ENCODE peak calls at places on chromosomes 1 and 21, in five cellular contexts. C, T, A, U and B are unnamed samples.
A peak's percentile ranks its signal among the peaks of the same experiment; 100 is the strongest.

GRCh38 chr1:226643167-226643566 is 94.6 kb downstream of the STUM start:
- DNase-seq in U (peak; percentile 87), A (peak; percentile 99), T (peak; percentile 59), C (peak; percentile 77), B (peak; percentile 39)

GRCh38 chr1:231021540-231022031 is 18.5 kb downstream of the FAM89A start:
- DNase-seq in C (no peak), A (peak; percentile 78), T (peak; percentile 61), U (no peak), B (no peak)

GRCh38 chr1:97337250-97338030 is 583.4 kb downstream of the DPYD start:
- DNase-seq in C (no peak), U (no peak), T (no peak), A (no peak), B (no peak)

GRCh38 chr1:7752512-7753417 is 18.3 kb upstream of the VAMP3 start:
- DNase-seq in A (no peak), C (no peak), T (peak; percentile 62), U (peak; percentile 51), B (peak; percentile 65)

GRCh38 chr1:192797143-192797542 is 11.7 kb upstream of the RGS2 start:
- DNase-seq in U (no peak), C (no peak), A (no peak), T (no peak), B (no peak)

GRCh38 chr1:167934407-167935251 is 1.9 kb upstream of the DCAF6 start:
- DNase-seq in U (no peak), A (peak; percentile 63), C (no peak), T (no peak), B (no peak)

GRCh38 chr1:170214117-170214979 is 68.6 kb downstream of the NTMT2 start:
- DNase-seq in C (no peak), A (peak; percentile 36), U (peak; percentile 3), T (no peak), B (no peak)

GRCh38 chr1:3292868-3293562 is 161.4 kb upstream of the ARHGEF16 start:
- DNase-seq in T (no peak), U (no peak), C (no peak), A (peak; percentile 65), B (no peak)

GRCh38 chr1:65605621-65606020 is 185.2 kb downstream of the LEPR start:
- DNase-seq in U (no peak), C (no peak), T (no peak), A (no peak), B (no peak)

GRCh38 chr1:53274541-53275185 is 36.3 kb upstream of the MAGOH start:
- DNase-seq in C (no peak), T (no peak), U (no peak), A (peak; percentile 58), B (no peak)

GRCh38 chr21:15051652-15052554 is 12.9 kb downstream of the NRIP1 start:
- DNase-seq in T (peak; percentile 43), A (no peak), C (no peak), U (no peak), B (no peak)

GRCh38 chr1:200535605-200536004 is 84.9 kb downstream of the KIF14 start:
- DNase-seq in T (no peak), A (peak; percentile 50), U (peak; percentile 66), C (no peak), B (no peak)

GRCh38 chr1:44655609-44656008 is 18.7 kb downstream of the TMEM53 start:
- DNase-seq in A (peak; percentile 88), C (no peak), U (no peak), T (no peak), B (no peak)

GRCh38 chr1:196655494-196655893 is 3.7 kb downstream of the CFH start:
- DNase-seq in C (no peak), T (no peak), U (no peak), A (no peak), B (no peak)

GRCh38 chr1:243396876-243397275 is 141.0 kb downstream of the SDCCAG8 start:
- DNase-seq in T (no peak), C (no peak), A (no peak), U (no peak), B (no peak)

GRCh38 chr1:184791199-184791935 is 36.7 kb upstream of the EDEM3 start:
- DNase-seq in T (peak; percentile 18), C (no peak), A (peak; percentile 56), U (no peak), B (no peak)

GRCh38 chr1:100252901-100253300 is 3.3 kb upstream of the DBT start:
- DNase-seq in A (no peak), C (no peak), T (no peak), U (no peak), B (no peak)

GRCh38 chr1:100249537-100250257 is at the start of gene DBT:
- DNase-seq in C (peak; percentile 95), A (peak; percentile 96), T (peak; percentile 95), U (peak; percentile 94), B (peak; percentile 97)

GRCh38 chr1:100249155-100249536 is 488 bp downstream of the DBT start:
- DNase-seq in A (no peak), T (no peak), U (no peak), C (no peak), B (no peak)

GRCh38 chr1:100250264-100250663 is 630 bp upstream of the DBT start:
- DNase-seq in T (no peak), C (no peak), A (peak; percentile 6), U (no peak), B (no peak)

GRCh38 chr1:100250807-100251206 is 1.2 kb upstream of the DBT start:
- DNase-seq in U (no peak), T (no peak), A (no peak), C (no peak), B (no peak)
- H3K27ac ChIP-seq in U (no peak overlapping the region), T (no peak overlapping the region), A (no peak overlapping the region), C (no peak overlapping the region), B (peak overlapping the region; percentile 87)

GRCh38 chr1:919271-919872 is 4.4 kb upstream of the SAMD11 start:
- DNase-seq in A (no peak), U (no peak), C (no peak), T (no peak), B (no peak)
- TF ChIP-seq CTCF in A (no peak), U (no peak), C (no peak), T (no peak), B (no peak)

GRCh38 chr1:151946366-151946764 is 37.1 kb upstream of the THEM4 start:
- DNase-seq in A (peak; percentile 26), T (no peak), U (peak; percentile 97), C (no peak), B (no peak)
- H3K27ac ChIP-seq in A (peak overlapping the region; percentile 26), T (peak overlapping the region; percentile 8), U (peak overlapping the region; percentile 99), C (peak overlapping the region; percentile 79), B (peak overlapping the region; percentile 84)

GRCh38 chr1:221272940-221273339 is 393.7 kb downstream of the HLX start:
- DNase-seq in A (peak; percentile 69), T (no peak), U (no peak), C (no peak), B (no peak)
- TF ChIP-seq CTCF in A (peak; percentile 26), T (no peak), U (peak; percentile 9), C (no peak), B (peak; percentile 34)

GRCh38 chr1:212284332-212284743 is 872 bp upstream of the PPP2R5A start:
- DNase-seq in U (no peak), T (no peak), A (no peak), C (no peak), B (no peak)
- H3K27ac ChIP-seq in U (peak overlapping the region; percentile 92), T (peak overlapping the region; percentile 51), A (peak overlapping the region; percentile 84), C (peak overlapping the region; percentile 92), B (peak overlapping the region; percentile 96)

DNA sequence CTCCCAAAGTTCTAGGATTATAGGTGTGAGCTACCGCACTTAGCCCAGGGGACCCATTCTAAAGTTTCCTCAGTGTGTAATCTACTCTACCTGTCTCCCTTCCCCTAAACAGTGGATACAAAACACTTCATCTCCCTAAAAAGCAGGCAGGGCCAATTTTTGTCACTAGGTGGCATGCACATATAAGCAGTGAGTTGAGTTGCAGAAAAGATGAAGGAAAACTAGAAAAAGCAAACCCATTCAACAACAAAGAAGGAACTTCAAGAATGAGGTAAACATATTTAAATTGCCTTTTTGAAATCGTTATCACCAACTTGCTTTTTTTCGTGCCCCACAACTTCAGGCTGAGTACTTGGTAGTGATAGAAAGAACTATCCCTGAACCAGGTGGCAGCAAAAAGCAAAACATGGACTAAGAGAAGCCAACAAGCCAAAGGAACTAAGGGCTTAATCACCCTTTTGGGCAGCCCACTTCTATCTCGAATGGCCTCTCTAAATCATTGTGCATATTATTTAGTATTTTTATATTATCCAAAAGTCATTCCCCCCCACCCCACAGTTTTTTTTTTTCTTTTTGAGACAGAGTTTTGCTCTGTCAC is 19.7 kb upstream of the ALDH9A1 start:
- DNase-seq in T (peak; percentile 65), A (peak; percentile 84), U (peak; percentile 52), C (no peak), B (no peak)
- TF ChIP-seq CTCF in T (peak; percentile 80), A (peak; percentile 83), U (peak; percentile 87), C (peak; percentile 54), B (peak; percentile 70)

DNA sequence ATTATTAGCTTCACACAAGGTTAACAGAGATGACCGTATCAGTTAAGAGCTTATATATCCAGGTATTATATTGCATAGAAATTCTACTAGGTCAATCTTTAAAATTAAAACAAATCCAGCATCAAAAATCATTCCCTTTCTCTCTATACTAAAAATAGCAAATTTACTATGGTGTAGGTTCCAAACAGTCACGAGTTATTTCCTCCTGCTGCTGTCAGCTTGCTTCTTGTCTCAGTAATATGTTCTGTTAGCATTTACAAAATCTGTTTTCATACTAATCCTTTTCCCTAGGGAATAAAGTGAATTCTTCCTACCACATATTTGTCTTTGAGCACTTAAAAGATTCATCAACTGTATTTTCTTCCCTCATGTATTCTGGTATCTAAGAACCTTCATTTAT is 2.5 kb downstream of the WDR26 start:
- DNase-seq in U (no peak), A (peak; percentile 78), C (no peak), T (no peak), B (no peak)
- H3K27ac ChIP-seq in U (no peak overlapping the region), A (peak overlapping the region; percentile 60), C (peak overlapping the region; percentile 98), T (peak overlapping the region; percentile 31), B (peak overlapping the region; percentile 94)

GRCh38 chr1:22387888-22388564 is 63.6 kb upstream of the ZBTB40 start:
- DNase-seq in U (no peak), T (no peak), A (no peak), C (no peak), B (no peak)
- TF ChIP-seq CTCF in U (no peak), T (no peak), A (no peak), C (no peak), B (no peak)

GRCh38 chr1:40861227-40862003 is 748 bp downstream of the CITED4 start:
- DNase-seq in U (peak; percentile 41), A (peak; percentile 95), C (peak; percentile 78), T (no peak), B (peak; percentile 71)
- H3K27ac ChIP-seq in U (peak overlapping the region; percentile 52), A (no peak overlapping the region), C (peak overlapping the region; percentile 78), T (no peak overlapping the region), B (peak overlapping the region; percentile 91)

DNA sequence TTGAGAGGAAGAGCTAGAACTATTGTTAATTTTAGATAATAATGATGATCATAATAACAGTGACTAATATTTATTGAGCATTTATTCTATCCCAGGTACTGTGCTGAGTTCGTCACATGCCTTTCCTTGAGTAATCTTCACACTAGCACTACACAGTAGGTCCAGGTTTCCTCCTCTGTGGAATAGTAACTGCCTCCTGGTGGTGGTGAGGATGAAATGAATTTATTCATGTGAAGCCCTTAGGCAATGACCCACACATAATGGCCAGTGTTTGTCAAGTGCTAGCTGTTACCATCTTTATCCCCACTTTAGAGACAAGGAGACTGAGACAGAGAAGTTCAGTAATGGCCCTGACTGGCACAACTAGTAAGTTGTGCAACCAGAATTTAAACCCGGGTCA is 5.9 kb downstream of the NIPAL3 start:
- DNase-seq in C (no peak), U (no peak), A (no peak), T (no peak), B (no peak)
- TF ChIP-seq CTCF in C (peak; percentile 7), U (peak; percentile 20), A (peak; percentile 25), T (peak; percentile 29), B (no peak)